ENCODE peak calls at places on chromosomes 6 and 20, in four cellular contexts. E, D, J and I are unnamed samples.

GRCh38 chr6:27662770-27663169 is 189.9 kb upstream of the ZNF184 start:
- DNase-seq in E (no peak), D (no peak), J (no peak), I (no peak)

GRCh38 chr6:117451607-117452164 is 25.9 kb upstream of the ROS1 start:
- DNase-seq in E (no peak), D (no peak), J (no peak), I (peak; percentile 91)

GRCh38 chr6:35485402-35485877 is 11.4 kb downstream of the TEAD3 start:
- DNase-seq in E (peak; percentile 72), D (no peak), J (peak; percentile 84), I (peak; percentile 64)

GRCh38 chr6:47749726-47750125 is 32.1 kb upstream of the OPN5 start:
- DNase-seq in E (no peak), D (no peak), J (no peak), I (no peak)

GRCh38 chr6:43916091-43916923 is 146.3 kb downstream of the VEGFA start:
- DNase-seq in E (peak; percentile 91), D (no peak), J (no peak), I (peak; percentile 61)

GRCh38 chr6:38272222-38272621 is 367.5 kb downstream of the BTBD9 start:
- DNase-seq in E (no peak), D (no peak), J (no peak), I (peak; percentile 19)

GRCh38 chr20:3021327-3021726 is 22.1 kb upstream of the GNRH2 start:
- DNase-seq in E (no peak), D (no peak), J (no peak), I (peak; percentile 12)

GRCh38 chr6:135054238-135054574 is 416 bp downstream of the HBS1L start:
- DNase-seq in E (no peak), D (peak; percentile 45), J (no peak), I (no peak)

GRCh38 chr20:9110365-9110764 is 41.5 kb downstream of the PLCB4 start:
- DNase-seq in E (no peak), D (no peak), J (no peak), I (peak; percentile 47)

GRCh38 chr6:797479-798077 is 104.6 kb upstream of the EXOC2 start:
- DNase-seq in E (peak; percentile 77), D (peak; percentile 52), J (no peak), I (peak; percentile 70)

GRCh38 chr6:71412559-71412958 is 123.9 kb downstream of the OGFRL1 start:
- DNase-seq in E (no peak), D (no peak), J (no peak), I (peak; percentile 69)

GRCh38 chr6:74936886-74937285 is 269.0 kb downstream of the COL12A1 start:
- DNase-seq in E (no peak), D (no peak), J (no peak), I (no peak)

GRCh38 chr6:168219167-168219566 is 100.4 kb downstream of the DACT2 start:
- DNase-seq in E (peak; percentile 94), D (no peak), J (no peak), I (no peak)

GRCh38 chr20:20466341-20466879 is 98.5 kb downstream of the INSM1 start:
- DNase-seq in E (peak; percentile 92), D (peak; percentile 91), J (no peak), I (peak; percentile 59)

GRCh38 chr20:35506872-35507638 is 22.4 kb downstream of the C20orf173 start:
- DNase-seq in E (no peak), D (peak; percentile 11), J (no peak), I (peak; percentile 10)

GRCh38 chr6:138600726-138601125 is 101.4 kb upstream of the NHSL1 start:
- DNase-seq in E (peak; percentile 73), D (no peak), J (no peak), I (no peak)

GRCh38 chr20:32332614-32333013 is 25.5 kb upstream of the ASXL1 start:
- DNase-seq in E (peak; percentile 42), D (peak; percentile 29), J (no peak), I (peak; percentile 27)

GRCh38 chr6:11831653-11832052 is 53.0 kb upstream of the ADTRP start:
- DNase-seq in E (no peak), D (no peak), J (no peak), I (no peak)

GRCh38 chr6:16624631-16625299 is 136.5 kb downstream of the ATXN1 start:
- DNase-seq in E (no peak), D (no peak), J (no peak), I (no peak)

GRCh38 chr6:136609878-136610706 is 59.9 kb upstream of the MAP7 start:
- DNase-seq in E (peak; percentile 99), D (no peak), J (peak; percentile 50), I (peak; percentile 100)

GRCh38 chr6:113271437-113271836 is 585.7 kb upstream of the MARCKS start:
- DNase-seq in E (peak; percentile 75), D (no peak), J (no peak), I (no peak)

GRCh38 chr20:16475225-16475624 is 98.0 kb downstream of the KIF16B start:
- DNase-seq in E (peak; percentile 40), D (no peak), J (no peak), I (no peak)

GRCh38 chr20:23246682-23247664 is 103.6 kb upstream of the NXT1 start:
- DNase-seq in E (peak; percentile 39), D (peak; percentile 59), J (no peak), I (no peak)

GRCh38 chr6:34190504-34191122 is 44.7 kb upstream of the GRM4 start:
- DNase-seq in E (no peak), D (no peak), J (no peak), I (no peak)

GRCh38 chr20:34643919-34644318 is 33.0 kb downstream of the PIGU start:
- DNase-seq in E (peak; percentile 88), D (no peak), J (no peak), I (peak; percentile 98)

GRCh38 chr6:20826378-20826777 is 292.1 kb downstream of the CDKAL1 start:
- DNase-seq in E (peak; percentile 72), D (no peak), J (no peak), I (peak; percentile 76)

GRCh38 chr20:50020283-50020682 is 37.5 kb downstream of the SNAI1 start:
- DNase-seq in E (no peak), D (peak; percentile 41), J (no peak), I (no peak)

GRCh38 chr20:63782051-63782471 is 42.5 kb downstream of the SLC2A4RG start:
- DNase-seq in E (no peak), D (peak; percentile 83), J (peak; percentile 54), I (no peak)

DNA sequence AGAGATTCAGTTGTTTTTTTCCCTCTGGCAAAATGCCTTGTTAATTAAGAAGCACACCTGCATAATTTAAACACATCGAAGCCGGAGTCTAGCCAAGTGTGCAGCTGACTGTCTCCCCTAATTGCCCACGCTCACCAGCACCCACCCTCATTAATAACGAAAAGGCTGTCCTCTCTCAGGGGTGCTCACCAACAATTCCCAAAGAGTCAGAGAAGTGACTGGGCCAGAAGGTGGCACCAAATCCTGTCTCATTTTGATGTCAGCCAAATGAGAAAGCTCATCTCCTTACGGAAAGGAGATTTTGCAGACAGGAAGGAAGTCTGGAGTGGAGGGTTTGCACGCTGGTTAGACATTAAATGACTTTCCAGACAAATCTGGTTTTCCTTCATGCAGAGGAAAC is 60.7 kb upstream of the MC3R start:
- DNase-seq in E (no peak), D (no peak), J (no peak), I (peak; percentile 8)
- TF ChIP-seq CTCF in E (no peak), D (no peak), J (no peak), I (peak; percentile 22)

DNA sequence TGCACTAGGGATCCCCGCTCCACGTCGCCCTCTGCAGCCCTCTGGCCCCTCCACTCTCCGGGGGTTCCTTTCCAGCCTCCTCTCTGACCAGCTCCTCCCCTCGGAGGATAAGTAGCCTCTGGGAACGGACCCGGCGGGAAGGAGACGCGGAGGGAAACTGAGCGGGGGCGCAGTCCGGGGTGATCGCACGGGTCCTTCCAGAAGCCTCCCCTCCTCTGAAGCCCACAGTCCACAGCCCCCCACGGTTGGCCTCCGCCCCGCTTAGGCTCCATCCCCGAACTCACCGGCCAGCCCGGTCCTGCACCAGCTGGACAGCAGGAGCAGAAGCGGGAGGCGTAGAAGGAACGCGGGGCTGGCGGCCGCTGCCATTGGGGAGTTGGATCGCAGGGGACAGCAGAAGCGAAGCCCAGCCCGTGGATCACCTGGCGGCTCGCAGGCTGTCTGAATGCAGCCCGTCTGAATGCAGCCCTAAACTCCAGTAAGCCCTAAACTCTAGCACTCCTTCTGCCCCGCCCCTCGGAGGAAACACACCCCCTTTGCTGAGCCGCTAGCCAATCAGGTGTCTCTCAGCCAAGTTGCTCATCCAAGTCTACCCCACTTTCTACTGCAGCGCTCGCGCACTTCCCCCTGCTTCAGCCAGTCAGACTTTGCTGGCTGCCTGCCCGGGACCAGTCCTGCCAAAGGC is at the start of gene RAET1G:
- DNase-seq in E (peak; percentile 95), D (peak; percentile 50), J (peak; percentile 87), I (peak; percentile 92)
- H3K4me3 ChIP-seq in E (peak within 1 kb of the TSS; percentile 71), D (no peak within 1 kb of the TSS), J (no peak within 1 kb of the TSS), I (peak within 1 kb of the TSS; percentile 60)

GRCh38 chr6:109093732-109094131 is 914 bp downstream of the SESN1 start:
- DNase-seq in E (no peak), D (no peak), J (no peak), I (peak; percentile 29)

GRCh38 chr6:109095821-109096084 is 446 bp downstream of the CEP57L1 start:
- DNase-seq in E (no peak), D (no peak), J (no peak), I (no peak)

GRCh38 chr6:109095036-109095820 is at the start of gene CEP57L1:
- DNase-seq in E (peak; percentile 98), D (peak; percentile 97), J (peak; percentile 98), I (peak; percentile 99)

GRCh38 chr6:109096198-109096597 is 891 bp downstream of the CEP57L1 start:
- DNase-seq in E (no peak), D (no peak), J (no peak), I (no peak)

GRCh38 chr6:109094351-109095035 is at the start of gene SESN1:
- DNase-seq in E (peak; percentile 89), D (peak; percentile 98), J (peak; percentile 95), I (peak; percentile 93)
- TF ChIP-seq CTCF in E (no peak), D (no peak), J (no peak), I (no peak)

GRCh38 chr6:118893095-118893881 is 664 bp upstream of the ASF1A start:
- DNase-seq in E (peak; percentile 78), D (peak; percentile 74), J (peak; percentile 34), I (peak; percentile 74)

GRCh38 chr6:118894425-118895240 is 681 bp downstream of the ASF1A start:
- DNase-seq in E (peak; percentile 58), D (peak; percentile 80), J (peak; percentile 80), I (peak; percentile 65)

GRCh38 chr6:118893882-118894424 is at the start of gene ASF1A:
- DNase-seq in E (peak; percentile 99), D (peak; percentile 98), J (peak; percentile 97), I (peak; percentile 98)

GRCh38 chr6:118890997-118891790 is 2.8 kb upstream of the ASF1A start:
- DNase-seq in E (peak; percentile 10), D (peak; percentile 51), J (no peak), I (no peak)

GRCh38 chr6:118892248-118893094 is 1.5 kb upstream of the ASF1A start:
- DNase-seq in E (peak; percentile 18), D (no peak), J (no peak), I (no peak)
- H3K4me3 ChIP-seq in E (peak overlapping the region; percentile 87), D (peak overlapping the region; percentile 85), J (no peak overlapping the region), I (peak overlapping the region; percentile 74)

DNA sequence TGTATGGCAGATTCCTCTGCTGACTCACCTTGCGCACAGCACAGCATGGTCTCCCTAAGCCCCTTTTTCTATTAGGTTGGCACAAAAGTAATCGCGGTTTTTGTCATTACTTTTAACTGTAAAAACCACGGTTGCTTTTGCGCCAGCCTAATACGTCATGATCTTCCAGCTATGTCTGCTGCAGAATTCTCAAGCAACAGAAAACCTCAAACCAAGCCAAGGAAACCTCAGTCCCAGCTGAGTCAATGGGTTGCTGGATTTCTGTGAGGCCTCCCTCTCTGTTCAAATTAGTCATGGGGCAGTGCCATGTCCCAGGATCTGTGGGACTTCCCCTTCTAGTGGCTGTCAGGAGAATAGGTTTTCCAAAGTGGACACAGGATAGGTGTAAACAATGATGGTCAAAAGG is 15.7 kb upstream of the ENPP1 start:
- DNase-seq in E (no peak), D (no peak), J (no peak), I (no peak)
- TF ChIP-seq CTCF in E (no peak), D (no peak), J (no peak), I (no peak)